ENCODE peak calls at places on chromosomes 11 and 22, in ten cellular contexts. One of them, this sample, is unnamed.

GRCh38 chr22:50270302-50271010 is at the start of gene MAPK11:
- DNase-seq in NAMALWA: peak
- DNase-seq in T-helper 9 cell: peak
- DNase-seq in nucleus accumbens: no peak
- DNase-seq in T-helper 17 cell: peak
- DNase-seq in tibial nerve: peak
- DNase-seq in C1 segment of cervical spinal cord: no peak
- DNase-seq in germinal center: no peak
- DNase-seq in islet precursor cell: peak
- DNase-seq in non-pigmented ciliary epithelial cell: no peak
- DNase-seq in this sample: peak

GRCh38 chr11:83147895-83148294 is 9.0 kb upstream of the PCF11 start:
- DNase-seq in T-helper 9 cell: no peak
- DNase-seq in germinal center: no peak
- DNase-seq in NAMALWA: no peak
- DNase-seq in nucleus accumbens: no peak
- DNase-seq in T-helper 17 cell: no peak
- DNase-seq in non-pigmented ciliary epithelial cell: no peak
- DNase-seq in C1 segment of cervical spinal cord: no peak
- DNase-seq in tibial nerve: no peak
- DNase-seq in islet precursor cell: no peak
- DNase-seq in this sample: no peak

GRCh38 chr22:24697671-24698082 is 76.8 kb downstream of the PIWIL3 start:
- DNase-seq in tibial nerve: no peak
- DNase-seq in germinal center: no peak
- DNase-seq in non-pigmented ciliary epithelial cell: no peak
- DNase-seq in T-helper 9 cell: no peak
- DNase-seq in NAMALWA: no peak
- DNase-seq in nucleus accumbens: no peak
- DNase-seq in islet precursor cell: no peak
- DNase-seq in C1 segment of cervical spinal cord: no peak
- DNase-seq in T-helper 17 cell: no peak
- DNase-seq in this sample: peak

GRCh38 chr11:95338430-95338991 is 107.5 kb upstream of the SESN3 start:
- DNase-seq in C1 segment of cervical spinal cord: peak
- DNase-seq in germinal center: no peak
- DNase-seq in T-helper 17 cell: no peak
- DNase-seq in T-helper 9 cell: no peak
- DNase-seq in islet precursor cell: no peak
- DNase-seq in tibial nerve: peak
- DNase-seq in NAMALWA: no peak
- DNase-seq in nucleus accumbens: no peak
- DNase-seq in non-pigmented ciliary epithelial cell: no peak
- DNase-seq in this sample: no peak

GRCh38 chr22:33380789-33381530 is 322.8 kb upstream of the SYN3 start:
- DNase-seq in non-pigmented ciliary epithelial cell: peak
- DNase-seq in tibial nerve: no peak
- DNase-seq in islet precursor cell: no peak
- DNase-seq in nucleus accumbens: no peak
- DNase-seq in germinal center: no peak
- DNase-seq in T-helper 17 cell: no peak
- DNase-seq in T-helper 9 cell: no peak
- DNase-seq in NAMALWA: no peak
- DNase-seq in C1 segment of cervical spinal cord: no peak
- DNase-seq in this sample: no peak

GRCh38 chr11:47260366-47260765 is 2.6 kb downstream of the NR1H3 start:
- DNase-seq in T-helper 17 cell: no peak
- DNase-seq in germinal center: no peak
- DNase-seq in nucleus accumbens: no peak
- DNase-seq in islet precursor cell: no peak
- DNase-seq in non-pigmented ciliary epithelial cell: no peak
- DNase-seq in T-helper 9 cell: no peak
- DNase-seq in C1 segment of cervical spinal cord: no peak
- DNase-seq in tibial nerve: no peak
- DNase-seq in NAMALWA: no peak
- DNase-seq in this sample: no peak

GRCh38 chr22:33350391-33350955 is 292.3 kb upstream of the SYN3 start:
- DNase-seq in NAMALWA: no peak
- DNase-seq in nucleus accumbens: no peak
- DNase-seq in tibial nerve: no peak
- DNase-seq in non-pigmented ciliary epithelial cell: no peak
- DNase-seq in germinal center: no peak
- DNase-seq in C1 segment of cervical spinal cord: no peak
- DNase-seq in islet precursor cell: peak
- DNase-seq in T-helper 9 cell: no peak
- DNase-seq in T-helper 17 cell: no peak
- DNase-seq in this sample: no peak

GRCh38 chr22:27062857-27063256 is 405.5 kb downstream of the MIAT start:
- DNase-seq in islet precursor cell: no peak
- DNase-seq in C1 segment of cervical spinal cord: no peak
- DNase-seq in NAMALWA: no peak
- DNase-seq in germinal center: no peak
- DNase-seq in T-helper 9 cell: no peak
- DNase-seq in T-helper 17 cell: no peak
- DNase-seq in nucleus accumbens: no peak
- DNase-seq in non-pigmented ciliary epithelial cell: no peak
- DNase-seq in tibial nerve: no peak
- DNase-seq in this sample: no peak

GRCh38 chr11:28606930-28607329 is 498.7 kb downstream of the METTL15 start:
- DNase-seq in non-pigmented ciliary epithelial cell: no peak
- DNase-seq in islet precursor cell: peak
- DNase-seq in germinal center: no peak
- DNase-seq in tibial nerve: no peak
- DNase-seq in NAMALWA: no peak
- DNase-seq in T-helper 9 cell: no peak
- DNase-seq in T-helper 17 cell: no peak
- DNase-seq in C1 segment of cervical spinal cord: no peak
- DNase-seq in nucleus accumbens: no peak
- DNase-seq in this sample: no peak

GRCh38 chr11:17931595-17931994 is 81.3 kb downstream of the SERGEF start:
- DNase-seq in germinal center: no peak
- DNase-seq in NAMALWA: no peak
- DNase-seq in T-helper 17 cell: no peak
- DNase-seq in T-helper 9 cell: no peak
- DNase-seq in nucleus accumbens: no peak
- DNase-seq in C1 segment of cervical spinal cord: no peak
- DNase-seq in non-pigmented ciliary epithelial cell: no peak
- DNase-seq in tibial nerve: no peak
- DNase-seq in islet precursor cell: no peak
- DNase-seq in this sample: no peak

GRCh38 chr11:911031-911889 is 650 bp upstream of the CHID1 start:
- DNase-seq in nucleus accumbens: no peak
- DNase-seq in tibial nerve: no peak
- DNase-seq in germinal center: no peak
- DNase-seq in C1 segment of cervical spinal cord: peak
- DNase-seq in non-pigmented ciliary epithelial cell: peak
- DNase-seq in T-helper 17 cell: no peak
- DNase-seq in islet precursor cell: peak
- DNase-seq in NAMALWA: peak
- DNase-seq in T-helper 9 cell: peak
- DNase-seq in this sample: peak

GRCh38 chr11:121458551-121458950 is 5.8 kb upstream of the SORL1-AS1 start:
- DNase-seq in germinal center: no peak
- DNase-seq in islet precursor cell: no peak
- DNase-seq in nucleus accumbens: no peak
- DNase-seq in C1 segment of cervical spinal cord: no peak
- DNase-seq in NAMALWA: no peak
- DNase-seq in tibial nerve: no peak
- DNase-seq in non-pigmented ciliary epithelial cell: no peak
- DNase-seq in T-helper 9 cell: no peak
- DNase-seq in T-helper 17 cell: no peak
- DNase-seq in this sample: no peak

GRCh38 chr11:733072-733471 is 14.2 kb upstream of the TALDO1 start:
- DNase-seq in T-helper 9 cell: no peak
- DNase-seq in T-helper 17 cell: no peak
- DNase-seq in germinal center: no peak
- DNase-seq in nucleus accumbens: no peak
- DNase-seq in non-pigmented ciliary epithelial cell: no peak
- DNase-seq in NAMALWA: no peak
- DNase-seq in islet precursor cell: no peak
- DNase-seq in tibial nerve: no peak
- DNase-seq in C1 segment of cervical spinal cord: no peak
- DNase-seq in this sample: no peak

GRCh38 chr22:41021039-41021654 is 70.0 kb downstream of the RBX1 start:
- DNase-seq in non-pigmented ciliary epithelial cell: no peak
- DNase-seq in islet precursor cell: peak
- DNase-seq in T-helper 9 cell: no peak
- DNase-seq in nucleus accumbens: no peak
- DNase-seq in NAMALWA: no peak
- DNase-seq in C1 segment of cervical spinal cord: no peak
- DNase-seq in tibial nerve: no peak
- DNase-seq in T-helper 17 cell: no peak
- DNase-seq in germinal center: no peak
- DNase-seq in this sample: peak

GRCh38 chr22:38228326-38228872 is 26.6 kb downstream of the MAFF start:
- DNase-seq in non-pigmented ciliary epithelial cell: no peak
- DNase-seq in nucleus accumbens: no peak
- DNase-seq in T-helper 17 cell: no peak
- DNase-seq in T-helper 9 cell: no peak
- DNase-seq in C1 segment of cervical spinal cord: no peak
- DNase-seq in tibial nerve: no peak
- DNase-seq in islet precursor cell: no peak
- DNase-seq in germinal center: no peak
- DNase-seq in NAMALWA: no peak
- DNase-seq in this sample: no peak

GRCh38 chr11:13118194-13118593 is 109.1 kb downstream of the RASSF10 start:
- DNase-seq in NAMALWA: no peak
- DNase-seq in C1 segment of cervical spinal cord: no peak
- DNase-seq in islet precursor cell: peak
- DNase-seq in nucleus accumbens: no peak
- DNase-seq in T-helper 9 cell: no peak
- DNase-seq in non-pigmented ciliary epithelial cell: peak
- DNase-seq in tibial nerve: no peak
- DNase-seq in T-helper 17 cell: no peak
- DNase-seq in germinal center: no peak
- DNase-seq in this sample: no peak

GRCh38 chr11:32888805-32889204 is 3.8 kb upstream of the QSER1 start:
- DNase-seq in tibial nerve: no peak
- DNase-seq in NAMALWA: no peak
- DNase-seq in nucleus accumbens: no peak
- DNase-seq in non-pigmented ciliary epithelial cell: peak
- DNase-seq in T-helper 9 cell: no peak
- DNase-seq in C1 segment of cervical spinal cord: no peak
- DNase-seq in islet precursor cell: no peak
- DNase-seq in germinal center: no peak
- DNase-seq in T-helper 17 cell: no peak
- DNase-seq in this sample: no peak

GRCh38 chr11:129732926-129733325 is 82.7 kb upstream of the TMEM45B start:
- DNase-seq in germinal center: no peak
- DNase-seq in non-pigmented ciliary epithelial cell: no peak
- DNase-seq in NAMALWA: no peak
- DNase-seq in T-helper 9 cell: no peak
- DNase-seq in tibial nerve: no peak
- DNase-seq in nucleus accumbens: no peak
- DNase-seq in T-helper 17 cell: no peak
- DNase-seq in C1 segment of cervical spinal cord: no peak
- DNase-seq in islet precursor cell: peak
- DNase-seq in this sample: no peak

GRCh38 chr11:65781152-65781961 is 581 bp upstream of the AP5B1 start:
- DNase-seq in islet precursor cell: peak
- DNase-seq in nucleus accumbens: no peak
- DNase-seq in tibial nerve: no peak
- DNase-seq in C1 segment of cervical spinal cord: peak
- DNase-seq in T-helper 17 cell: no peak
- DNase-seq in T-helper 9 cell: no peak
- DNase-seq in non-pigmented ciliary epithelial cell: no peak
- DNase-seq in germinal center: peak
- DNase-seq in NAMALWA: no peak
- DNase-seq in this sample: no peak

GRCh38 chr11:9091044-9091936 is at the start of gene SCUBE2:
- DNase-seq in T-helper 17 cell: no peak
- DNase-seq in islet precursor cell: peak
- DNase-seq in tibial nerve: no peak
- DNase-seq in nucleus accumbens: no peak
- DNase-seq in NAMALWA: no peak
- DNase-seq in non-pigmented ciliary epithelial cell: no peak
- DNase-seq in T-helper 9 cell: no peak
- DNase-seq in germinal center: peak
- DNase-seq in C1 segment of cervical spinal cord: no peak
- DNase-seq in this sample: no peak

GRCh38 chr11:35980646-35981402 is 37.0 kb downstream of the LDLRAD3 start:
- DNase-seq in NAMALWA: no peak
- DNase-seq in islet precursor cell: no peak
- DNase-seq in C1 segment of cervical spinal cord: no peak
- DNase-seq in non-pigmented ciliary epithelial cell: no peak
- DNase-seq in nucleus accumbens: no peak
- DNase-seq in germinal center: no peak
- DNase-seq in tibial nerve: no peak
- DNase-seq in T-helper 9 cell: no peak
- DNase-seq in T-helper 17 cell: no peak
- DNase-seq in this sample: no peak

GRCh38 chr11:488062-488461 is 19.0 kb downstream of the RNH1 start:
- DNase-seq in T-helper 17 cell: no peak
- DNase-seq in NAMALWA: no peak
- DNase-seq in tibial nerve: no peak
- DNase-seq in T-helper 9 cell: no peak
- DNase-seq in germinal center: no peak
- DNase-seq in nucleus accumbens: no peak
- DNase-seq in non-pigmented ciliary epithelial cell: no peak
- DNase-seq in C1 segment of cervical spinal cord: no peak
- DNase-seq in islet precursor cell: no peak
- DNase-seq in this sample: no peak

GRCh38 chr11:27228232-27228631 is 134.8 kb downstream of the CCDC34 start:
- DNase-seq in T-helper 9 cell: no peak
- DNase-seq in T-helper 17 cell: no peak
- DNase-seq in NAMALWA: no peak
- DNase-seq in tibial nerve: no peak
- DNase-seq in germinal center: no peak
- DNase-seq in non-pigmented ciliary epithelial cell: no peak
- DNase-seq in C1 segment of cervical spinal cord: no peak
- DNase-seq in nucleus accumbens: no peak
- DNase-seq in islet precursor cell: no peak
- DNase-seq in this sample: no peak

GRCh38 chr11:121829159-121829643 is 286.8 kb downstream of the BLID start:
- DNase-seq in T-helper 9 cell: no peak
- DNase-seq in non-pigmented ciliary epithelial cell: peak
- DNase-seq in T-helper 17 cell: no peak
- DNase-seq in germinal center: no peak
- DNase-seq in islet precursor cell: no peak
- DNase-seq in tibial nerve: no peak
- DNase-seq in NAMALWA: no peak
- DNase-seq in C1 segment of cervical spinal cord: no peak
- DNase-seq in nucleus accumbens: no peak
- DNase-seq in this sample: no peak

GRCh38 chr11:130428271-130428670 is at the start of gene ADAMTS8:
- DNase-seq in T-helper 9 cell: no peak
- DNase-seq in C1 segment of cervical spinal cord: no peak
- DNase-seq in nucleus accumbens: no peak
- DNase-seq in NAMALWA: no peak
- DNase-seq in non-pigmented ciliary epithelial cell: no peak
- DNase-seq in T-helper 17 cell: no peak
- DNase-seq in islet precursor cell: no peak
- DNase-seq in tibial nerve: no peak
- DNase-seq in germinal center: no peak
- DNase-seq in this sample: no peak

GRCh38 chr22:31446208-31446607 is 43.4 kb downstream of the EIF4ENIF1 start:
- DNase-seq in nucleus accumbens: no peak
- DNase-seq in islet precursor cell: no peak
- DNase-seq in germinal center: no peak
- DNase-seq in non-pigmented ciliary epithelial cell: no peak
- DNase-seq in tibial nerve: no peak
- DNase-seq in C1 segment of cervical spinal cord: no peak
- DNase-seq in T-helper 17 cell: no peak
- DNase-seq in NAMALWA: no peak
- DNase-seq in T-helper 9 cell: no peak
- DNase-seq in this sample: no peak

GRCh38 chr11:34610324-34611041 is 10.4 kb upstream of the EHF start:
- DNase-seq in T-helper 17 cell: no peak
- DNase-seq in germinal center: no peak
- DNase-seq in T-helper 9 cell: no peak
- DNase-seq in C1 segment of cervical spinal cord: no peak
- DNase-seq in tibial nerve: no peak
- DNase-seq in nucleus accumbens: no peak
- DNase-seq in NAMALWA: no peak
- DNase-seq in non-pigmented ciliary epithelial cell: no peak
- DNase-seq in islet precursor cell: no peak
- DNase-seq in this sample: no peak

GRCh38 chr11:69588270-69588669 is 52.7 kb upstream of the CCND1 start:
- DNase-seq in non-pigmented ciliary epithelial cell: peak
- DNase-seq in germinal center: no peak
- DNase-seq in T-helper 17 cell: no peak
- DNase-seq in T-helper 9 cell: no peak
- DNase-seq in NAMALWA: no peak
- DNase-seq in tibial nerve: no peak
- DNase-seq in nucleus accumbens: no peak
- DNase-seq in C1 segment of cervical spinal cord: no peak
- DNase-seq in islet precursor cell: peak
- DNase-seq in this sample: no peak

This sample was measured in RPMI8226.